ENCODE peak calls at places on chromosomes 13 and 19, in ten cellular contexts. One of them, this sample, is unnamed.

GRCh38 chr13:84439108-84439507 is 556.8 kb upstream of the SLITRK1 start:
- DNase-seq in AG10803: peak
- DNase-seq in transverse colon: no peak
- DNase-seq in upper lobe of right lung: no peak
- DNase-seq in endothelial cell: no peak
- DNase-seq in AG04450: no peak
- DNase-seq in progenitor cell of endocrine pancreas: no peak
- DNase-seq in GM12865: no peak
- DNase-seq in activated B cell treated with CpG ODN at 0.5 μM for 24 hours: no peak
- DNase-seq in neural progenitor cell: no peak
- DNase-seq in this sample: no peak

GRCh38 chr13:20526664-20527063 is 1.0 kb upstream of the CRYL1 start:
- DNase-seq in AG10803: peak
- DNase-seq in transverse colon: no peak
- DNase-seq in upper lobe of right lung: no peak
- DNase-seq in endothelial cell: no peak
- DNase-seq in AG04450: no peak
- DNase-seq in progenitor cell of endocrine pancreas: no peak
- DNase-seq in GM12865: no peak
- DNase-seq in activated B cell treated with CpG ODN at 0.5 μM for 24 hours: no peak
- DNase-seq in neural progenitor cell: no peak
- DNase-seq in this sample: no peak

GRCh38 chr19:13153627-13154240 is 3.5 kb downstream of the IER2 start:
- DNase-seq in AG10803: peak
- DNase-seq in transverse colon: peak
- DNase-seq in upper lobe of right lung: no peak
- DNase-seq in endothelial cell: peak
- DNase-seq in AG04450: no peak
- DNase-seq in progenitor cell of endocrine pancreas: peak
- DNase-seq in GM12865: peak
- DNase-seq in activated B cell treated with CpG ODN at 0.5 μM for 24 hours: peak
- DNase-seq in neural progenitor cell: no peak
- DNase-seq in this sample: no peak

GRCh38 chr19:35715981-35716734 is 1.6 kb upstream of the KMT2B start:
- DNase-seq in AG10803: peak
- DNase-seq in transverse colon: no peak
- DNase-seq in upper lobe of right lung: peak
- DNase-seq in endothelial cell: peak
- DNase-seq in AG04450: no peak
- DNase-seq in progenitor cell of endocrine pancreas: peak
- DNase-seq in GM12865: no peak
- DNase-seq in activated B cell treated with CpG ODN at 0.5 μM for 24 hours: peak
- DNase-seq in neural progenitor cell: peak
- DNase-seq in this sample: no peak

GRCh38 chr19:18300930-18301717 is 19.7 kb upstream of the JUND start:
- DNase-seq in AG10803: peak
- DNase-seq in transverse colon: peak
- DNase-seq in upper lobe of right lung: peak
- DNase-seq in endothelial cell: no peak
- DNase-seq in AG04450: no peak
- DNase-seq in progenitor cell of endocrine pancreas: no peak
- DNase-seq in GM12865: no peak
- DNase-seq in activated B cell treated with CpG ODN at 0.5 μM for 24 hours: no peak
- DNase-seq in neural progenitor cell: no peak
- DNase-seq in this sample: peak

GRCh38 chr13:99580500-99581268 is 79.4 kb downstream of the TM9SF2 start:
- DNase-seq in AG10803: no peak
- DNase-seq in transverse colon: no peak
- DNase-seq in upper lobe of right lung: no peak
- DNase-seq in endothelial cell: no peak
- DNase-seq in AG04450: no peak
- DNase-seq in progenitor cell of endocrine pancreas: no peak
- DNase-seq in GM12865: no peak
- DNase-seq in activated B cell treated with CpG ODN at 0.5 μM for 24 hours: no peak
- DNase-seq in neural progenitor cell: no peak
- DNase-seq in this sample: no peak

GRCh38 chr19:52946322-52947310 is 16.1 kb downstream of the ZNF816 start:
- DNase-seq in AG10803: no peak
- DNase-seq in transverse colon: peak
- DNase-seq in upper lobe of right lung: peak
- DNase-seq in endothelial cell: peak
- DNase-seq in AG04450: no peak
- DNase-seq in progenitor cell of endocrine pancreas: peak
- DNase-seq in GM12865: no peak
- DNase-seq in activated B cell treated with CpG ODN at 0.5 μM for 24 hours: no peak
- DNase-seq in neural progenitor cell: peak
- DNase-seq in this sample: no peak

GRCh38 chr13:78192721-78193120 is 274.1 kb upstream of the EDNRB start:
- DNase-seq in AG10803: peak
- DNase-seq in transverse colon: no peak
- DNase-seq in upper lobe of right lung: no peak
- DNase-seq in endothelial cell: no peak
- DNase-seq in AG04450: peak
- DNase-seq in progenitor cell of endocrine pancreas: no peak
- DNase-seq in GM12865: no peak
- DNase-seq in activated B cell treated with CpG ODN at 0.5 μM for 24 hours: no peak
- DNase-seq in neural progenitor cell: no peak
- DNase-seq in this sample: no peak

GRCh38 chr13:75826391-75826790 is 190.3 kb downstream of the LMO7 start:
- DNase-seq in AG10803: no peak
- DNase-seq in transverse colon: no peak
- DNase-seq in upper lobe of right lung: no peak
- DNase-seq in endothelial cell: no peak
- DNase-seq in AG04450: no peak
- DNase-seq in progenitor cell of endocrine pancreas: no peak
- DNase-seq in GM12865: no peak
- DNase-seq in activated B cell treated with CpG ODN at 0.5 μM for 24 hours: no peak
- DNase-seq in neural progenitor cell: no peak
- DNase-seq in this sample: no peak

GRCh38 chr19:13314761-13315160 is 164.6 kb downstream of the IER2 start:
- DNase-seq in AG10803: no peak
- DNase-seq in transverse colon: no peak
- DNase-seq in upper lobe of right lung: no peak
- DNase-seq in endothelial cell: no peak
- DNase-seq in AG04450: no peak
- DNase-seq in progenitor cell of endocrine pancreas: no peak
- DNase-seq in GM12865: no peak
- DNase-seq in activated B cell treated with CpG ODN at 0.5 μM for 24 hours: no peak
- DNase-seq in neural progenitor cell: no peak
- DNase-seq in this sample: no peak

GRCh38 chr13:79549355-79550106 is 68.6 kb downstream of the NDFIP2 start:
- DNase-seq in AG10803: peak
- DNase-seq in transverse colon: no peak
- DNase-seq in upper lobe of right lung: no peak
- DNase-seq in endothelial cell: no peak
- DNase-seq in AG04450: no peak
- DNase-seq in progenitor cell of endocrine pancreas: no peak
- DNase-seq in GM12865: no peak
- DNase-seq in activated B cell treated with CpG ODN at 0.5 μM for 24 hours: no peak
- DNase-seq in neural progenitor cell: no peak
- DNase-seq in this sample: no peak

GRCh38 chr13:79547821-79548220 is 66.9 kb downstream of the NDFIP2 start:
- DNase-seq in AG10803: no peak
- DNase-seq in transverse colon: no peak
- DNase-seq in upper lobe of right lung: no peak
- DNase-seq in endothelial cell: no peak
- DNase-seq in AG04450: no peak
- DNase-seq in progenitor cell of endocrine pancreas: no peak
- DNase-seq in GM12865: no peak
- DNase-seq in activated B cell treated with CpG ODN at 0.5 μM for 24 hours: no peak
- DNase-seq in neural progenitor cell: no peak
- DNase-seq in this sample: no peak

GRCh38 chr13:79543883-79544282 is 62.9 kb downstream of the NDFIP2 start:
- DNase-seq in AG10803: no peak
- DNase-seq in transverse colon: no peak
- DNase-seq in upper lobe of right lung: no peak
- DNase-seq in endothelial cell: no peak
- DNase-seq in AG04450: no peak
- DNase-seq in progenitor cell of endocrine pancreas: no peak
- DNase-seq in GM12865: no peak
- DNase-seq in activated B cell treated with CpG ODN at 0.5 μM for 24 hours: no peak
- DNase-seq in neural progenitor cell: no peak
- DNase-seq in this sample: no peak

GRCh38 chr13:79547211-79547610 is 66.3 kb downstream of the NDFIP2 start:
- DNase-seq in AG10803: no peak
- DNase-seq in transverse colon: no peak
- DNase-seq in upper lobe of right lung: no peak
- DNase-seq in endothelial cell: no peak
- DNase-seq in AG04450: no peak
- DNase-seq in progenitor cell of endocrine pancreas: no peak
- DNase-seq in GM12865: no peak
- DNase-seq in activated B cell treated with CpG ODN at 0.5 μM for 24 hours: no peak
- DNase-seq in neural progenitor cell: no peak
- DNase-seq in this sample: no peak

GRCh38 chr13:79548886-79549285 is 67.9 kb downstream of the NDFIP2 start:
- DNase-seq in AG10803: peak
- DNase-seq in transverse colon: no peak
- DNase-seq in upper lobe of right lung: no peak
- DNase-seq in endothelial cell: no peak
- DNase-seq in AG04450: no peak
- DNase-seq in progenitor cell of endocrine pancreas: no peak
- DNase-seq in GM12865: no peak
- DNase-seq in activated B cell treated with CpG ODN at 0.5 μM for 24 hours: no peak
- DNase-seq in neural progenitor cell: no peak
- DNase-seq in this sample: no peak
- TF ChIP-seq CTCF in AG10803: peak
- TF ChIP-seq CTCF in transverse colon: no peak
- TF ChIP-seq CTCF in upper lobe of right lung: peak
- TF ChIP-seq CTCF in endothelial cell: no peak
- TF ChIP-seq CTCF in AG04450: peak
- TF ChIP-seq CTCF in progenitor cell of endocrine pancreas: peak
- TF ChIP-seq CTCF in GM12865: no peak
- TF ChIP-seq CTCF in activated B cell treated with CpG ODN at 0.5 μM for 24 hours: no peak
- TF ChIP-seq CTCF in neural progenitor cell: peak
- TF ChIP-seq CTCF in this sample: no peak

DNA sequence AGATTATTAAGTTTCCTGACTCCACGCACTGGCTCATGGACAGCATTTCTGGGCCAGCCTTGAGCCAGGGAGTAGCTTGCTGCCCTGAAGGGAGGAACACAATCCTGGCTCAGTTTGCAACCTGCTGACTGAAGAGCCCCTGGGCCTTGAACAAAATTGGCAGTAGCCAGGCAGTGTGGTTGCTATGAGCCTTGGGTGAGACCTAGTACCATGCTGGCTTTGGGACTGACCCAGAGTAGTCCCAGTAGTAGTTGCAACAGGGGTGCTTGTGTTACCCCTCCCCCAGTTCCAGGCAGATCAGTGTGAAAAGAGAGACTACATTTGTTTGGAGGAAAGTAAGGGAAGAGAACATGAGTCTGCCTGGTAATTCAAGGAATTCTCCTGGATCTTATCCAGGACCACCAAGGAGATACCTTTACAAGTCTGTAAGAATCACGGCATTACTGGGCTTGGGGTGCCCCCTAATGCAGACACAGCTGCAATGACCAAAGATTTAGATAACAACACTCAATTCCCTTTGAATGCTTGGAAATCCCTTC is 22.0 kb downstream of the ITGBL1 start:
- DNase-seq in AG10803: peak
- DNase-seq in transverse colon: no peak
- DNase-seq in upper lobe of right lung: no peak
- DNase-seq in endothelial cell: peak
- DNase-seq in AG04450: peak
- DNase-seq in progenitor cell of endocrine pancreas: no peak
- DNase-seq in GM12865: no peak
- DNase-seq in activated B cell treated with CpG ODN at 0.5 μM for 24 hours: no peak
- DNase-seq in neural progenitor cell: peak
- DNase-seq in this sample: no peak
- TF ChIP-seq CTCF in AG10803: peak
- TF ChIP-seq CTCF in transverse colon: no peak
- TF ChIP-seq CTCF in upper lobe of right lung: peak
- TF ChIP-seq CTCF in endothelial cell: no peak
- TF ChIP-seq CTCF in AG04450: peak
- TF ChIP-seq CTCF in progenitor cell of endocrine pancreas: peak
- TF ChIP-seq CTCF in GM12865: peak
- TF ChIP-seq CTCF in activated B cell treated with CpG ODN at 0.5 μM for 24 hours: no peak
- TF ChIP-seq CTCF in neural progenitor cell: peak
- TF ChIP-seq CTCF in this sample: no peak

DNA sequence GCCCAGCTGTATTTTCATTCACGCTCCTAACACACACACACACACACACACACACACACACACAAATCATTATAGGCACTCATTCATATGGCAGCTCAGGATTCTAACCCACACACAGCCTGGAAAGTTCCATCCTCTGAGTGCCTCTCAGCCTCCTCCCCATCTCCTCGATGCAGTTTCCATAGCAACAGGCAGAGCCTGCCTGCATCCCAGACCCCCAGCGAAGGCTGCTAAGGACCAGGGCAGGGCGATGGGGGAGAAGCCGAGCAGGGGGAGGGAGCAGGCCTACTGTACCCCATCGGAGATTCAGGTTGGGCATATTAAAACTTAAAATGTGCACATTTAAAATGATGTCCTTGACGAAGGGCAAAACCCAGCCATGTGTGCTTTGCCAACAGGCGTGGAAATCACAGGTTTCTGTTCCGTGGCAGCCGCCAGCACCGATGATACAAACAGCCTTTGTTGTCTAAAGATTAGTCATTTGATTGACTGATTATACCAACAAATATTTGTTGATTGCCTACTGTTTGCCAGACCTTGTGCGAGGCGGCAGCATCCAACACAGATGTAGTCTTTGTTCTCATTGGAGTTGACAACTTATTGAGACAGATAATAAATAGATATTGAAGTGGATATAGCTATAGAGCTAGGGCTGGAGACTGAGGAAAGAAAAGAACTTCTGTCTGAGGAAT is 43.8 kb upstream of the USP29 start:
- DNase-seq in AG10803: no peak
- DNase-seq in transverse colon: no peak
- DNase-seq in upper lobe of right lung: no peak
- DNase-seq in endothelial cell: no peak
- DNase-seq in AG04450: no peak
- DNase-seq in progenitor cell of endocrine pancreas: no peak
- DNase-seq in GM12865: no peak
- DNase-seq in activated B cell treated with CpG ODN at 0.5 μM for 24 hours: no peak
- DNase-seq in neural progenitor cell: no peak
- DNase-seq in this sample: no peak
- TF ChIP-seq CTCF in AG10803: no peak
- TF ChIP-seq CTCF in transverse colon: no peak
- TF ChIP-seq CTCF in upper lobe of right lung: no peak
- TF ChIP-seq CTCF in endothelial cell: no peak
- TF ChIP-seq CTCF in AG04450: no peak
- TF ChIP-seq CTCF in progenitor cell of endocrine pancreas: no peak
- TF ChIP-seq CTCF in GM12865: no peak
- TF ChIP-seq CTCF in activated B cell treated with CpG ODN at 0.5 μM for 24 hours: no peak
- TF ChIP-seq CTCF in neural progenitor cell: no peak
- TF ChIP-seq CTCF in this sample: no peak

GRCh38 chr13:58051807-58052375 is 420.3 kb downstream of the PCDH17 start:
- DNase-seq in AG10803: no peak
- DNase-seq in transverse colon: no peak
- DNase-seq in upper lobe of right lung: no peak
- DNase-seq in endothelial cell: no peak
- DNase-seq in AG04450: no peak
- DNase-seq in progenitor cell of endocrine pancreas: no peak
- DNase-seq in GM12865: no peak
- DNase-seq in activated B cell treated with CpG ODN at 0.5 μM for 24 hours: no peak
- DNase-seq in neural progenitor cell: no peak
- DNase-seq in this sample: no peak

GRCh38 chr13:58043971-58044370 is 412.4 kb downstream of the PCDH17 start:
- DNase-seq in AG10803: no peak
- DNase-seq in transverse colon: no peak
- DNase-seq in upper lobe of right lung: no peak
- DNase-seq in endothelial cell: no peak
- DNase-seq in AG04450: no peak
- DNase-seq in progenitor cell of endocrine pancreas: no peak
- DNase-seq in GM12865: no peak
- DNase-seq in activated B cell treated with CpG ODN at 0.5 μM for 24 hours: no peak
- DNase-seq in neural progenitor cell: no peak
- DNase-seq in this sample: no peak

GRCh38 chr13:58048670-58049069 is 417.1 kb downstream of the PCDH17 start:
- DNase-seq in AG10803: no peak
- DNase-seq in transverse colon: no peak
- DNase-seq in upper lobe of right lung: no peak
- DNase-seq in endothelial cell: no peak
- DNase-seq in AG04450: no peak
- DNase-seq in progenitor cell of endocrine pancreas: no peak
- DNase-seq in GM12865: no peak
- DNase-seq in activated B cell treated with CpG ODN at 0.5 μM for 24 hours: no peak
- DNase-seq in neural progenitor cell: no peak
- DNase-seq in this sample: no peak
- TF ChIP-seq CTCF in AG10803: no peak
- TF ChIP-seq CTCF in transverse colon: no peak
- TF ChIP-seq CTCF in upper lobe of right lung: no peak
- TF ChIP-seq CTCF in endothelial cell: no peak
- TF ChIP-seq CTCF in AG04450: no peak
- TF ChIP-seq CTCF in progenitor cell of endocrine pancreas: no peak
- TF ChIP-seq CTCF in GM12865: no peak
- TF ChIP-seq CTCF in activated B cell treated with CpG ODN at 0.5 μM for 24 hours: no peak
- TF ChIP-seq CTCF in neural progenitor cell: no peak
- TF ChIP-seq CTCF in this sample: no peak